ENCODE peak calls at places on chromosomes 3 and 15, in four cellular contexts. E is right lobe of liver, M is adipocyte, N is sigmoid colon. B is an unnamed sample.

GRCh38 chr3:127423856-127424765 is 136.3 kb upstream of the PRR20G start:
- DNase-seq in E (no peak), M (no peak), N (peak), B (no peak)

GRCh38 chr3:75272708-75273107 is 391.4 kb upstream of the FRG2C start:
- DNase-seq in E (no peak), M (peak), N (no peak), B (peak)

GRCh38 chr3:13282986-13283876 is 136.9 kb downstream of the NUP210 start:
- DNase-seq in E (peak), M (peak), N (peak), B (no peak)

GRCh38 chr15:38670142-38671002 is 105.8 kb upstream of the RASGRP1 start:
- DNase-seq in E (no peak), M (no peak), N (no peak), B (no peak)

GRCh38 chr3:33250712-33251111 is 26.5 kb upstream of the FBXL2 start:
- DNase-seq in E (no peak), M (peak), N (no peak), B (peak)

GRCh38 chr3:134093906-134094305 is 64.2 kb upstream of the SLCO2A1 start:
- DNase-seq in E (no peak), M (no peak), N (no peak), B (peak)

GRCh38 chr15:68372291-68372811 is 59.6 kb downstream of the ITGA11 start:
- DNase-seq in E (no peak), M (no peak), N (peak), B (peak)

GRCh38 chr3:172537521-172538158 is 14.4 kb upstream of the TNFSF10 start:
- DNase-seq in E (no peak), M (no peak), N (no peak), B (no peak)

GRCh38 chr3:98962189-98962930 is 60.9 kb upstream of the DCBLD2 start:
- DNase-seq in E (no peak), M (peak), N (no peak), B (peak)

GRCh38 chr15:70114226-70114625 is 16.5 kb upstream of the TLE3 start:
- DNase-seq in E (no peak), M (no peak), N (no peak), B (peak)

GRCh38 chr3:177335728-177336127 is 138.4 kb upstream of the TBL1XR1 start:
- DNase-seq in E (no peak), M (peak), N (no peak), B (peak)

GRCh38 chr3:173371848-173372487 is 25.6 kb upstream of the NLGN1 start:
- DNase-seq in E (no peak), M (peak), N (no peak), B (peak)

GRCh38 chr3:67401911-67402310 is 252.5 kb downstream of the SUCLG2 start:
- DNase-seq in E (peak), M (no peak), N (no peak), B (no peak)

GRCh38 chr15:61083781-61084134 is 145.3 kb downstream of the RORA start:
- DNase-seq in E (no peak), M (no peak), N (no peak), B (no peak)

GRCh38 chr15:39181901-39182300 is 399.0 kb upstream of the THBS1 start:
- DNase-seq in E (no peak), M (peak), N (no peak), B (no peak)

GRCh38 chr3:68705695-68706429 is 226.5 kb downstream of the TAFA4 start:
- DNase-seq in E (no peak), M (no peak), N (no peak), B (no peak)

GRCh38 chr15:49424954-49425353 is 1.9 kb downstream of the FGF7 start:
- DNase-seq in E (no peak), M (peak), N (no peak), B (no peak)

GRCh38 chr15:47184003-47184404 is 533.3 kb upstream of the SEMA6D start:
- DNase-seq in E (peak), M (no peak), N (no peak), B (no peak)

GRCh38 chr3:46565607-46566039 is 479 bp downstream of the LRRC2 start:
- DNase-seq in E (peak), M (peak), N (no peak), B (no peak)

GRCh38 chr3:126731044-126731443 is 27.0 kb downstream of the CHCHD6 start:
- DNase-seq in E (no peak), M (no peak), N (peak), B (no peak)

GRCh38 chr3:151076626-151077025 is 8.8 kb upstream of the MED12L start:
- DNase-seq in E (no peak), M (no peak), N (no peak), B (no peak)

GRCh38 chr3:126546013-126546412 is 12.7 kb downstream of the C3orf22 start:
- DNase-seq in E (no peak), M (no peak), N (peak), B (no peak)

GRCh38 chr15:52677593-52677992 is 1.6 kb downstream of the ATOSA start:
- DNase-seq in E (no peak), M (peak), N (no peak), B (no peak)

GRCh38 chr3:170867552-170867951 is 2.4 kb downstream of the RPL22L1 start:
- DNase-seq in E (no peak), M (peak), N (no peak), B (no peak)

GRCh38 chr3:62749657-62750056 is 125.6 kb downstream of the CADPS start:
- DNase-seq in E (no peak), M (no peak), N (no peak), B (no peak)

GRCh38 chr3:140128217-140129137 is 193.5 kb downstream of the CLSTN2 start:
- DNase-seq in E (peak), M (peak), N (no peak), B (peak)

GRCh38 chr15:57522148-57522547 is 69.6 kb upstream of the MYZAP start:
- DNase-seq in E (no peak), M (no peak), N (no peak), B (no peak)

GRCh38 chr3:85007195-85008094 is 48.7 kb downstream of the CADM2 start:
- DNase-seq in E (no peak), M (peak), N (no peak), B (peak)

GRCh38 chr3:72099331-72100061 is 314.5 kb upstream of the PROK2 start:
- DNase-seq in E (no peak), M (no peak), N (peak), B (no peak)

GRCh38 chr3:72101538-72101937 is 316.6 kb upstream of the PROK2 start:
- DNase-seq in E (no peak), M (no peak), N (no peak), B (no peak)

GRCh38 chr3:72100626-72101187 is 315.8 kb upstream of the PROK2 start:
- DNase-seq in E (peak), M (peak), N (peak), B (peak)

GRCh38 chr3:72102057-72102711 is 317.2 kb upstream of the PROK2 start:
- DNase-seq in E (no peak), M (no peak), N (peak), B (peak)

GRCh38 chr3:72100062-72100511 is 315.1 kb upstream of the PROK2 start:
- DNase-seq in E (peak), M (no peak), N (peak), B (no peak)
- H3K4me3 ChIP-seq in E (peak), M (peak), N (peak), B (peak)

GRCh38 chr3:64620020-64620419 is 67.8 kb downstream of the ADAMTS9 start:
- DNase-seq in E (no peak), M (no peak), N (no peak), B (no peak)
- H3K4me3 ChIP-seq in E (no peak), M (no peak), N (no peak), B (no peak)

GRCh38 chr15:73072894-73073293 is 20.6 kb downstream of the NEO1 start:
- DNase-seq in E (no peak), M (no peak), N (no peak), B (no peak)

GRCh38 chr15:73065114-73065513 is 12.9 kb downstream of the NEO1 start:
- DNase-seq in E (no peak), M (no peak), N (no peak), B (no peak)

GRCh38 chr15:73074241-73074640 is 22.0 kb downstream of the NEO1 start:
- DNase-seq in E (no peak), M (no peak), N (no peak), B (no peak)

DNA sequence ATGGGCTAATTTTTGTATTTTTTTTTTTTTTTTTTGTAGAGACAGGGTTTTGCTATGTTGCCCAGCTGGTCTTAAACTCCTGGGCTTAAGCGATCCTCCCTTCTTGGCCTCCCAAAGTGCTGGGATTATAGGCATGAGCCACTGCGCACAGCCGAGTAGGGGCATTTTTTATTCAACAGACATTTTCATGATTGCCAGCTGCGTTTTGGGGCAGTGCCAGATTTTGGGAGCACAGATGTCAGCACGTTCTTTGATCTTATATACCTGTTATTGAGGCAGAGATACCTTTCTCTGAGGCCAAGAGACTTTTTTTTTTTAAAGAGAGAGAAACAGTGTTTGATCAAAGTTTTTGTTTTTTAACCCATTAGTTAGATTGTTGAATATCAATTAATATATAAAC is 16.8 kb downstream of the NEO1 start:
- DNase-seq in E (no peak), M (no peak), N (no peak), B (no peak)
- H3K4me3 ChIP-seq in E (no peak), M (no peak), N (no peak), B (no peak)

GRCh38 chr3:196207833-196208607 is 3.2 kb downstream of the ZDHHC19 start:
- DNase-seq in E (peak), M (no peak), N (no peak), B (peak)

GRCh38 chr3:196208942-196209695 is 2.1 kb downstream of the ZDHHC19 start:
- DNase-seq in E (no peak), M (no peak), N (no peak), B (no peak)

GRCh38 chr3:196203833-196204232 is 7.4 kb downstream of the ZDHHC19 start:
- DNase-seq in E (no peak), M (no peak), N (no peak), B (no peak)

GRCh38 chr3:196210673-196211556 is at the start of gene ZDHHC19:
- DNase-seq in E (peak), M (no peak), N (no peak), B (no peak)

DNA sequence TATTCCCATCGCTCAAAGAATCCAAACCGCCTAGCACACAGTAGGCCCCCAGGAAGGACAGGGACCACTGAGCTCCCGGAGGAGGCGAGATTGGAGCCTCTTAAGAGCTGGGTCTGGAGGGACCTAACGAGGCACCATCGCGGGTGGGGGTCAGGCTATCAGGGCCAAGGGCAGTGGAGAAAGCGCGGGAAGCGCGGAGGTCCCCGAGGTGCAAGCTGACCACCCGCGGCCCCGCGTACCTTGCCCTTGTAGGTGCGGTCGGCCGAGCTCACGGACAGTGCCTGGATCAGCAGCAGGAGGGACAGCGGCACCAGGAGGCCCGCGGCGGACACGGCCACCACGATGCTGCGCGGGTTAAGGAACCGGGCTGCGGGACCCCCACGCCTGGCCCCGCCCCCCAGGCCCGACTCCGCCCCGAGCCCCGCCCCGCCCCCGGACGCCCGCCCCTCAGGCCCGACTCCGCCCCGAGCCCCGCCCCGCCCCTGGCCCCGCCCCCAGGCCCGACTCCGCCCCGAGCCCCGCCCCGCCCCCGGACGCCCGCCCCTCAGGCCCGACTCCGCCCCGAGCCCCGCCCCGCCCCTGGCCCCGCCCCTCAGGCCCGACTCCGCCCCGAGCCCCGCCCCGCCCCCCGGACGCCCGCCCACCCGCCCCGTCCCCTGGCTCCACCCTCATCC is 3.9 kb downstream of the ZDHHC19 start:
- DNase-seq in E (no peak), M (no peak), N (no peak), B (no peak)
- H3K4me3 ChIP-seq in E (peak), M (no peak), N (peak), B (peak)

DNA sequence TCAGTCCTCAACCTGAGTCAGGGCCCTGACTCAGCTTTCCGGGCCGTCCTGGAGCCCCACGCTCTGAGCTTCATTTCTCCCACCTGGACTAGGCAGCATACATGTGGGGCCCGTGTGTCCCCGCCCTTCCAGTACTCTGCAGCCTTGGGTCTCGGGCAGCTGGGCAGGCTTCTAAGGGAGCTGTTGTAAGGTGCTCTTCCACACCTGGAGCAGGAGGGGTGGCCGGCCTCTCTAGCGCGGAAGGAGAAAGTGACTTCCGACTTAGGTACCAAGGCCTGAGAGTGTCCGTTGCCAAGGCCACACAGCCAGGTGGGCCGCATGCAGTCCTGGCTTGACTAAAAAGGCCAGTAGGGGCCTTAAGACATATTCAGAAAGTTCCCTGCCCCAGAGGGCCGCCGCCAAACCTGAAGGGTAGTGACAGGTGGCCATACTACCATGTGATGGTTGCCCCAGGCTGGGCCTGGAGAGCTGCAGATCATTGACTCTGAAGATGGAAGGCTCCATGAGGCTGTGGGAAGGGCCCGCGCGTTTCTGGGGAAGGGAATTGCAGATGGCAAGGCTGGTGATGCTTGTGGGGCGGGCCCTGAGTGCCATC is 9.4 kb upstream of the SEMA3B start:
- DNase-seq in E (no peak), M (no peak), N (peak), B (no peak)
- H3K4me3 ChIP-seq in E (peak), M (peak), N (peak), B (peak)

DNA sequence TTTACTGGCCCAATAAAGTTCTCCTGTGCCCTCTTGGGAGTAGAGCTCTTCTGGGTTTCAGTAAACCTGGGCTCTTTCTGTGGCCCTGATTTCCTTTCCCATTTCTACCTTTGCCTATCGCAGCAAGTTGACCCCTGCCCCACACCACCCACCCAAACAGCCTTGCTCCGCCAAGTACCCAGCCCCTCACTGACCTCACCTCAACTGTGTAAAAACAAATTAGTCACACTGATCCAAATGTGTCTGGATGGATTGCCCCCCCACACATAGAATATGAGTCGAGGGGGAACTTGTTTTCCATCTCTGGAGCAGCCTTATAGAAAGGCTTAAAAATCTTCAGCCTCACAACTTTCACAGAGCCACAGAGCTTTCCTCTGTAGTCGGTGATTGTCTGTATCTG is 28.6 kb upstream of the VEPH1 start:
- DNase-seq in E (no peak), M (peak), N (no peak), B (peak)
- H3K4me3 ChIP-seq in E (no peak), M (no peak), N (no peak), B (no peak)